ENCODE peak calls at places on chromosome 16, in five cellular contexts. One of them, this sample, is unnamed. For H3K36me3, the result is how much of the 10 kb centered on the place peaks cover.

GRCh38 chr16:2243781-2244180 is 7.5 kb downstream of the DNASE1L2 start:
- DNase-seq in esophagus squamous epithelium: no peak
- DNase-seq in pancreas: peak
- DNase-seq in testis: no peak
- DNase-seq in heart left ventricle: no peak
- DNase-seq in this sample: peak

GRCh38 chr16:28304214-28304613 is 11.9 kb downstream of the SBK1 start:
- DNase-seq in heart left ventricle: peak
- DNase-seq in esophagus squamous epithelium: no peak
- DNase-seq in pancreas: no peak
- DNase-seq in testis: peak
- DNase-seq in this sample: no peak

GRCh38 chr16:72905581-72905980 is 142.3 kb downstream of the ZFHX3 start:
- DNase-seq in testis: no peak
- DNase-seq in esophagus squamous epithelium: no peak
- DNase-seq in heart left ventricle: no peak
- DNase-seq in pancreas: no peak
- DNase-seq in this sample: no peak

GRCh38 chr16:66258916-66259845 is 107.3 kb upstream of the CDH5 start:
- DNase-seq in heart left ventricle: no peak
- DNase-seq in esophagus squamous epithelium: no peak
- DNase-seq in testis: no peak
- DNase-seq in pancreas: no peak
- DNase-seq in this sample: peak

GRCh38 chr16:26569793-26570192 is 496.9 kb upstream of the C16orf82 start:
- DNase-seq in testis: peak
- DNase-seq in esophagus squamous epithelium: no peak
- DNase-seq in heart left ventricle: no peak
- DNase-seq in pancreas: no peak
- DNase-seq in this sample: no peak

GRCh38 chr16:64784635-64785034 is 337.2 kb downstream of the CDH11 start:
- DNase-seq in testis: no peak
- DNase-seq in esophagus squamous epithelium: no peak
- DNase-seq in heart left ventricle: no peak
- DNase-seq in pancreas: no peak
- DNase-seq in this sample: no peak

GRCh38 chr16:83912152-83912948 is 13.4 kb downstream of the MLYCD start:
- DNase-seq in testis: no peak
- DNase-seq in esophagus squamous epithelium: no peak
- DNase-seq in pancreas: no peak
- DNase-seq in heart left ventricle: peak
- DNase-seq in this sample: no peak

GRCh38 chr16:85166281-85166680 is 54.0 kb upstream of the CIBAR2 start:
- DNase-seq in testis: no peak
- DNase-seq in heart left ventricle: peak
- DNase-seq in esophagus squamous epithelium: no peak
- DNase-seq in pancreas: peak
- DNase-seq in this sample: peak

GRCh38 chr16:83817022-83817421 is 9.2 kb downstream of the HSBP1 start:
- DNase-seq in testis: no peak
- DNase-seq in pancreas: no peak
- DNase-seq in heart left ventricle: no peak
- DNase-seq in esophagus squamous epithelium: no peak
- DNase-seq in this sample: no peak

GRCh38 chr16:27405546-27406451 is 3.8 kb downstream of the IL21R start:
- DNase-seq in esophagus squamous epithelium: no peak
- DNase-seq in heart left ventricle: no peak
- DNase-seq in pancreas: peak
- DNase-seq in testis: no peak
- DNase-seq in this sample: no peak

GRCh38 chr16:85752511-85753420 is 1.9 kb upstream of the C16orf74 start:
- DNase-seq in esophagus squamous epithelium: no peak
- DNase-seq in testis: peak
- DNase-seq in pancreas: peak
- DNase-seq in heart left ventricle: peak
- DNase-seq in this sample: no peak

GRCh38 chr16:56876048-56876447 is 11.0 kb downstream of the SLC12A3 start:
- DNase-seq in pancreas: no peak
- DNase-seq in esophagus squamous epithelium: no peak
- DNase-seq in heart left ventricle: no peak
- DNase-seq in testis: no peak
- DNase-seq in this sample: no peak

GRCh38 chr16:81891734-81892364 is 112.8 kb downstream of the PLCG2 start:
- DNase-seq in esophagus squamous epithelium: no peak
- DNase-seq in testis: no peak
- DNase-seq in heart left ventricle: no peak
- DNase-seq in pancreas: no peak
- DNase-seq in this sample: no peak

GRCh38 chr16:76228546-76229146 is 48.6 kb upstream of the CNTNAP4 start:
- DNase-seq in pancreas: no peak
- DNase-seq in esophagus squamous epithelium: no peak
- DNase-seq in heart left ventricle: no peak
- DNase-seq in testis: no peak
- DNase-seq in this sample: no peak

GRCh38 chr16:85891033-85891775 is 7.8 kb upstream of the IRF8 start:
- DNase-seq in heart left ventricle: no peak
- DNase-seq in pancreas: no peak
- DNase-seq in esophagus squamous epithelium: no peak
- DNase-seq in testis: no peak
- DNase-seq in this sample: peak

GRCh38 chr16:19382084-19382801 is 35.4 kb upstream of the TMC5 start:
- DNase-seq in testis: no peak
- DNase-seq in esophagus squamous epithelium: no peak
- DNase-seq in pancreas: no peak
- DNase-seq in heart left ventricle: no peak
- DNase-seq in this sample: no peak

GRCh38 chr16:2675021-2675420 is 7.3 kb upstream of the KCTD5 start:
- DNase-seq in heart left ventricle: no peak
- DNase-seq in testis: no peak
- DNase-seq in pancreas: no peak
- DNase-seq in esophagus squamous epithelium: no peak
- DNase-seq in this sample: no peak

GRCh38 chr16:9318764-9319163 is 227.3 kb downstream of the HAPSTR1 start:
- DNase-seq in testis: no peak
- DNase-seq in pancreas: no peak
- DNase-seq in esophagus squamous epithelium: no peak
- DNase-seq in heart left ventricle: no peak
- DNase-seq in this sample: no peak

GRCh38 chr16:20903116-20903888 is 2.7 kb downstream of the LYRM1 start:
- DNase-seq in esophagus squamous epithelium: no peak
- DNase-seq in testis: no peak
- DNase-seq in pancreas: no peak
- DNase-seq in heart left ventricle: no peak
- DNase-seq in this sample: no peak

GRCh38 chr16:20906225-20906870 is 5.8 kb downstream of the LYRM1 start:
- DNase-seq in pancreas: no peak
- DNase-seq in esophagus squamous epithelium: no peak
- DNase-seq in testis: no peak
- DNase-seq in heart left ventricle: no peak
- DNase-seq in this sample: no peak

GRCh38 chr16:20903889-20904506 is 3.4 kb downstream of the LYRM1 start:
- DNase-seq in pancreas: no peak
- DNase-seq in esophagus squamous epithelium: no peak
- DNase-seq in testis: no peak
- DNase-seq in heart left ventricle: no peak
- DNase-seq in this sample: no peak

GRCh38 chr16:20905576-20905975 is 5.0 kb downstream of the LYRM1 start:
- DNase-seq in pancreas: no peak
- DNase-seq in esophagus squamous epithelium: no peak
- DNase-seq in testis: no peak
- DNase-seq in heart left ventricle: no peak
- DNase-seq in this sample: no peak

GRCh38 chr16:20904507-20905079 is 4.0 kb downstream of the LYRM1 start:
- DNase-seq in esophagus squamous epithelium: no peak
- DNase-seq in testis: no peak
- DNase-seq in pancreas: no peak
- DNase-seq in heart left ventricle: no peak
- DNase-seq in this sample: no peak
- H3K4me3 ChIP-seq in esophagus squamous epithelium: no peak
- H3K4me3 ChIP-seq in testis: no peak
- H3K4me3 ChIP-seq in pancreas: no peak
- H3K4me3 ChIP-seq in heart left ventricle: peak
- H3K4me3 ChIP-seq in this sample: no peak

GRCh38 chr16:24573141-24573540 is 33.8 kb downstream of the RBBP6 start:
- DNase-seq in testis: no peak
- DNase-seq in heart left ventricle: no peak
- DNase-seq in esophagus squamous epithelium: no peak
- DNase-seq in pancreas: no peak
- DNase-seq in this sample: no peak
- H3K36me3 ChIP-seq in testis: under half
- H3K36me3 ChIP-seq in heart left ventricle: under half
- H3K36me3 ChIP-seq in esophagus squamous epithelium: under half
- H3K36me3 ChIP-seq in pancreas: under half
- H3K36me3 ChIP-seq in this sample: under half

DNA sequence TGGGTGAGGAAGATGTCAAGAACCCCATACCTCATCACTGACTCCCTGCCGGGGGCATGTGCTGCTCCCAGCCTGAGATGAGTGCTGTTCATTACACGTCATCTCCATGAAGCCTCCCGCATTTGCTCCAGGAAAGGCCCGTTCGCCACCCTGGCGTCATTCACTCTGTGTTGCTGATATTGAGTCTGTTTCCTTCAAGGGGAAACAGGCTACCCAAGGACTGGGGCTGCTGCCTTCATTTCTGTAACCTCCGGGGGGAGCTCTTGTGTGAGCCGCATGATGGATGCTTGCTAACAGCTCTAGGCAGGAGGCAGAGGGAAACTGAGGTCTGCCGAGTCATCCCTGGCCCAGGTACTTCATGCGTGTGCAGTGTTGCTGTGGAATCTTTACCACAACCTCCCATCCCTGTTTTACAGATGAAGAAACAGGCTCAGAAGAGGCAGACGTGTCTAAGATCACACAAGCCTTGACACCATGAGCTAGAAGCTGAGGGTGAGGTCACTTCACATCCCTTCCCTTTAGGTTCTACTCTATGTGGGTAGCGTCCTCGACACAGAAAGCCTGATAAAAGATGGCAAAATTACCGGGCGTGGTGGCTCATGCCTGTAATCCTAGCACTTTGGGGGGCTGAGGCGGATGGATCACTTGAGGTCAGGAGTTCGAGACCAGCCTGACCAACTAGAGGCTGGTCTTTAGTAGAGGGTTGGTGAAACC is 3.5 kb upstream of the ARMC5 start:
- DNase-seq in pancreas: peak
- DNase-seq in testis: peak
- DNase-seq in heart left ventricle: no peak
- DNase-seq in esophagus squamous epithelium: no peak
- DNase-seq in this sample: peak
- TF ChIP-seq CTCF in pancreas: no peak
- TF ChIP-seq CTCF in testis: peak
- TF ChIP-seq CTCF in heart left ventricle: no peak
- TF ChIP-seq CTCF in esophagus squamous epithelium: peak
- TF ChIP-seq CTCF in this sample: no peak

DNA sequence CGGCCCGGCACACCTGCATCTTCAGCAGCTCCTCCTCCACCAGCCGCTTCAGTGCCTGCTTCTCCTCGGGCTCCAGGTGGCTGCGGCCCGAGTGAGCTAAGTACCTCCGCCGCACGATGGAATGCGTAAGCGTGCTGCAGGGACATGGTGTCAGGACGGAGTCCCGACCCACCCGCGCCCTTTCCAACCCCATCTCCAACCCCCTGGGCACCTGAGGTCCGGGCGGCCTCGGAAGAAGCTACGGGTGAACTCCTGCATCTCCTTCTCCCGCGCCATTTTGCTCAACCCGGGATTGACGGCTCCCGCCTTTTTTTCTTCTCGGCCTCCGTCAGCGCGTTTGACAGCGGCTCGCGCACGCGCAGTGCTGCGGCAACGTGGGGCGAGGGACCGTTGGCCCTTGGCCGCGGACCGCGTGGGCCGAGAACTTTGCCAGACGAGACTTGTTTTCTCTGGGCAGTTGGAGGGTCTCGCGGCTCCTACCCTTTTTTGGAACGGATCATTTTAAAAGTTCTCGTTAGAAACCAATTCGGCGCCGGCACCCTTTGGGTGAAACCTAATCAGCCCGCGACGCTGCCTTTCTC is at the start of gene HIRIP3:
- DNase-seq in heart left ventricle: peak
- DNase-seq in pancreas: peak
- DNase-seq in esophagus squamous epithelium: peak
- DNase-seq in testis: peak
- DNase-seq in this sample: peak
- H3K4me3 ChIP-seq in heart left ventricle: peak
- H3K4me3 ChIP-seq in pancreas: peak
- H3K4me3 ChIP-seq in esophagus squamous epithelium: peak
- H3K4me3 ChIP-seq in testis: peak
- H3K4me3 ChIP-seq in this sample: peak

DNA sequence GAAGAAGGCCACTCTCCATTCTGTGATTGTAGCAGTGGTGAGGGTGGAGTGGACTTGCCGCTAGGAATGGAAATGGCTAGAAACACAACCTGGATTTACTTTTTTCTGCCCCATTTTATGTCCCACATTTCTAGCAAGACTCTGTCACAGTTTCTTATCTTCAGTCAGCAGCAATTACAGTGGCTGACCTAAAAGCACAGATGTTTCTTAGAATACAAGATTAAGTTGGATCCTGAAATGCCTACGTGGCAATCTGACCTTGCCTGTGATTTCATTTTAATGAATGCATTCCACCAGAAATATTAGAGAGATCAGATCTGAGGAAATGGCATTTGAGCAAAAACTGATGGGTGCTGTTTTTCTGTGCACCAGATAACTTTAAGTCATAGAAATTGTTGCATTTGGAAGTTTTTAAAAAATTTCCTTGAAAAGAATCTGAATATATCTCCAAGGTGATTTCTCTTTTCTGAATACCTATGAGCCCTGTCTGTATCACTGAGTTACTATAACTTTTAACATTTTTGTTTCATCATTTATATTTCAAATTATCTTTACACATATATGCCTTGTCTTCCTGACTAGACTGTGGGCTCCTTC is 5.4 kb downstream of the HEATR3 start:
- DNase-seq in esophagus squamous epithelium: no peak
- DNase-seq in pancreas: no peak
- DNase-seq in heart left ventricle: no peak
- DNase-seq in testis: no peak
- DNase-seq in this sample: no peak
- H3K36me3 ChIP-seq in esophagus squamous epithelium: half or more
- H3K36me3 ChIP-seq in pancreas: under half
- H3K36me3 ChIP-seq in heart left ventricle: half or more
- H3K36me3 ChIP-seq in testis: under half
- H3K36me3 ChIP-seq in this sample: under half

GRCh38 chr16:4309833-4310266 is 6.0 kb upstream of the GLIS2 start:
- DNase-seq in esophagus squamous epithelium: no peak
- DNase-seq in pancreas: peak
- DNase-seq in testis: peak
- DNase-seq in heart left ventricle: peak
- DNase-seq in this sample: peak
- TF ChIP-seq CTCF in esophagus squamous epithelium: peak
- TF ChIP-seq CTCF in pancreas: peak
- TF ChIP-seq CTCF in testis: no peak
- TF ChIP-seq CTCF in heart left ventricle: peak
- TF ChIP-seq CTCF in this sample: peak

This sample was measured in kidney.